ENCODE peak calls at places on chromosomes 16 and 17, in five cellular contexts. M is cardiac muscle cell, B is K562, K is mammary epithelial cell, H is left ventricle myocardium inferior. X is an unnamed sample. For H3K4me1, the result is how much of the 10 kb centered on the place peaks cover.

GRCh38 chr17:77942111-77942988 is 16.2 kb upstream of the TNRC6C start:
- DNase-seq in M (peak), B (no peak), K (peak), H (peak), X (no peak)

GRCh38 chr17:74919440-74920305 is 3.4 kb downstream of the USH1G start:
- DNase-seq in M (peak), B (no peak), K (no peak), H (no peak), X (no peak)

GRCh38 chr17:77257596-77258458 is 117.1 kb downstream of the SEC14L1 start:
- DNase-seq in M (no peak), B (no peak), K (no peak), H (no peak), X (no peak)

GRCh38 chr17:56786989-56787482 is 46.7 kb downstream of the C17orf67 start:
- DNase-seq in M (peak), B (no peak), K (peak), H (no peak), X (peak)

GRCh38 chr17:46044286-46044928 is 45.4 kb downstream of the STH start:
- DNase-seq in M (peak), B (peak), K (peak), H (no peak), X (no peak)

GRCh38 chr17:42748202-42748905 is 3.5 kb upstream of the EZH1 start:
- DNase-seq in M (no peak), B (no peak), K (no peak), H (no peak), X (no peak)

GRCh38 chr17:77779711-77780539 is 178.6 kb upstream of the TNRC6C start:
- DNase-seq in M (peak), B (no peak), K (no peak), H (peak), X (no peak)

GRCh38 chr16:4358831-4359561 is 7.9 kb upstream of the PAM16 start:
- DNase-seq in M (peak), B (peak), K (no peak), H (peak), X (no peak)

GRCh38 chr17:48873212-48873611 is 19.4 kb upstream of the ATP5MC1 start:
- DNase-seq in M (no peak), B (no peak), K (no peak), H (peak), X (no peak)

GRCh38 chr16:73214825-73215481 is 167.0 kb upstream of the ZFHX3 start:
- DNase-seq in M (peak), B (no peak), K (no peak), H (no peak), X (no peak)

GRCh38 chr16:83344014-83344413 is 463.8 kb upstream of the HSBP1 start:
- DNase-seq in M (peak), B (no peak), K (peak), H (no peak), X (no peak)

GRCh38 chr17:29059281-29059680 is 16.3 kb downstream of the PIPOX start:
- DNase-seq in M (peak), B (no peak), K (peak), H (no peak), X (no peak)

GRCh38 chr17:32909787-32910369 is 18.1 kb upstream of the TMEM98 start:
- DNase-seq in M (peak), B (peak), K (peak), H (no peak), X (no peak)

GRCh38 chr17:80498920-80499410 is 22.6 kb upstream of the NPTX1 start:
- DNase-seq in M (no peak), B (no peak), K (no peak), H (no peak), X (no peak)

DNA sequence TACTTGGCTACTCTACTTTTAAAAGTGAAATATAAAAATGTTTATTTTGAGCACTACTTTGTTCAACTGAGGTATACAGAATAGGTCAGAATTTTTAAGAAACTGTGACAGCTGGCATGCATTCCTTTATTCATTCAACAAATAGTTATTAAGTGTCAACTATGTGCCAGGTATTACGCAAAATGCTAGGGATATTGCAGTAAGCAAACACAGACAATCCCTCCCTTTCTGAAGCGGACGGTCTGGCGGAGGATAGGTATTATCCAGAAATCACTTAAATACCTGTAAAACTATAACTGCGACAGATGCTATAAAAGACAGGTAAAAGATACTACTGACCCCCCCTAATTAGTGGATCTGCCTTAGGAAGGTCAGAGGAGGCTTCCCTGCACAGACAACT is 26.1 kb downstream of the METTL16 start:
- DNase-seq in M (peak), B (no peak), K (peak), H (no peak), X (no peak)
- H3K4me3 ChIP-seq in M (no peak), B (no peak), K (peak), H (peak), X (peak)

DNA sequence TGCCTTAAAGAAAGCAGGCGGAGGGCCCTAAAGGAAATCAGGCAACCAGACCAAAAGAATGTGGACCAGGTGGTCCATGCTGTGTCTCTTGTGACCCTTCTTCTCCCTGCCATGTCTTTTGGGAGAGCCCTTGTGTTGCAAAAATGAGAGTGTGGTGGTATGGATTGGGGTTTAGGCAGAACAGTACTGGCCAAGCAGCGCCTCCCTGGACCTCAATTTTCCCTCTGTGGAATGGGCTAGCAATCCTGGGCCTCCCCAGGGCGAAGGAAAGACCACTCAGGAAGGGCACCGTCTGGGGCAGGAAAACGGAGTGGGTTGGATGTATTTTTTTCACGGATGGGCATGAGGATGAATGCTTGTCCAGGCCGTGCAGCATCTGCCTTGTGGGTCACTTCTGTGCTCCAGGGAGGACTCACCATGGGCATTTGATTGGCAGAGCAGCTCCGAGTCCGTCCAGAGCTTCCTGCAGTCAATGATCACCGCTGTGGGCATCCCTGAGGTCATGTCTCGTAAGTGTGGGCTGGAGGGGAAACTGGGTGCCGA is 7.6 kb upstream of the NLRC5 start:
- DNase-seq in M (no peak), B (no peak), K (no peak), H (no peak), X (no peak)
- H3K4me1 ChIP-seq in M (under half), B (under half), K (under half), H (under half), X (under half)

GRCh38 chr16:30046178-30046577 is 15.1 kb upstream of the TLCD3B start:
- DNase-seq in M (no peak), B (no peak), K (no peak), H (no peak), X (no peak)

GRCh38 chr16:30040221-30040620 is 9.2 kb upstream of the TLCD3B start:
- DNase-seq in M (no peak), B (no peak), K (no peak), H (no peak), X (no peak)

GRCh38 chr16:30046588-30046987 is 15.5 kb upstream of the TLCD3B start:
- DNase-seq in M (no peak), B (no peak), K (no peak), H (no peak), X (no peak)

DNA sequence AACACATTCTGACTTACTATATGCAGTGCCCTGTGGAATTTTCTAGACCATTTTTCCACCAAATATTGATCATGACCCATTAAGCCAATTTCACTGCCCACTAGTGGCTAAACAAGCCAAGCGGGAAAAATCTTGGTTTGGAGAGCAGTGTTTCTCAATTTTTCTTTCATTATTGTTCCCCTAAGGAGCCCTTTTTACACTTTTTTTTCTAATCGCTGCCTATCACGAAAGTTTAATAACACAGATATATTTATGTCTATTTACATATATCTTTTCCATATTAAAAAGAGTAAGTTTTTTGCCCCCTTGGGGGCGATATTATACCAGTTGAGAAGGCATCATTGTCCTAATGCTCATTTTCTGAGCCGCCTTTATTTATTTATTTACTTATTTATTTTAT is 10.8 kb upstream of the TLCD3B start:
- DNase-seq in M (peak), B (no peak), K (no peak), H (no peak), X (no peak)
- TF ChIP-seq CTCF in M (peak), B (peak), K (peak), H (peak), X (peak)

DNA sequence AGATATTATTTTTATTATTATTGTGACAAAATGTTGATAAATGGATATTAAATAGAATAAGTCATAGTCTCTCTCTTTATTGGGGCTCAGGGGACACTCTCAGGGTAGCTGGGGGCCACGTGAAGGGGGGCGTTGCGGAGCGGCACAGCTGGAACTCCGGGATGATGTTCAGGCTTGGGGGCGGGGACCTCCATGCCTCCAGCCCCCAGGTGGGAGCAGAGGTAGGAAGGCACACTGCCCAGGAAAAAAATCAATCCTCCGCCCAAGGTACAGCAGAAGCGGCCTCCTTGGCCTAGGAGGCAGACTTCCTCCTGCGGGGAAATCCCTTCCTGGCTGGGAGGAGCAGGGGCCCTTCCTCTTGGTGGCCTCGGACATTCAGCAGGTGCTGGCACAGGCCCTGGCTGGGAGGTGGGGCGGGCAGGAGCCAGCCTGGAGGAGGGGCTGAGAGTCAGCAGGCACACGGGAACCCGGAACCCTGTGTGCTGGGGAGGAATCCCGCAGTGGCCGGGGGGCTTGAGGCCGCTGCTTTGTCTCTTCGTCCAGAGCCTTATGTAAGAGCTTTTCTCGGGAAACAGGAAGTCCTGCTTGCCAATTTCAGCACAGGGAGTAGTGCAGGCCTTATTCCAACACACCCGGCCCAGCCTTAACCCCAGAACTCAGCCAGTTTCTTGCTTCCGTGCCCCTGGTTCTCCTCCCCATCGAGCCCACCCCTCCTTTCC is 566 bp upstream of the TNFSF13 start:
- DNase-seq in M (peak), B (no peak), K (peak), H (peak), X (no peak)
- H3K4me3 ChIP-seq in M (no peak), B (no peak), K (peak), H (peak), X (peak)

GRCh38 chr17:17641621-17642409 is 39.4 kb upstream of the RAI1 start:
- DNase-seq in M (peak), B (peak), K (peak), H (peak), X (no peak)
- H3K4me1 ChIP-seq in M (under half), B (under half), K (under half), H (under half), X (under half)

X was measured in RWPE2.